ENCODE peak calls at places on chromosome 2, in five cellular contexts. L is dermis blood vessel endothelial cell, U is lung microvascular endothelial cell, D is adrenal gland, Q is B cell. S is an unnamed sample.

GRCh38 chr2:173077506-173078177 is 2.0 kb downstream of the MAP3K20 start:
- DNase-seq in U (peak; percentile 60), Q (no peak), L (peak; percentile 59), D (no peak), S (peak; percentile 60)

GRCh38 chr2:28155627-28156026 is 237.0 kb upstream of the FOSL2 start:
- DNase-seq in L (peak; percentile 35), Q (no peak), D (no peak), U (no peak), S (no peak)

GRCh38 chr2:128687551-128687945 is 368.9 kb upstream of the HS6ST1 start:
- DNase-seq in U (no peak), D (no peak), L (no peak), Q (no peak), S (no peak)

GRCh38 chr2:200655918-200656580 is 70.2 kb downstream of the AOX1 start:
- DNase-seq in Q (no peak), D (peak; percentile 71), L (no peak), U (no peak), S (no peak)

GRCh38 chr2:10931710-10932255 is 20.0 kb downstream of the KCNF1 start:
- DNase-seq in D (peak; percentile 89), Q (no peak), U (no peak), L (no peak), S (peak; percentile 87)

GRCh38 chr2:37848451-37848850 is 76.6 kb upstream of the RMDN2 start:
- DNase-seq in L (no peak), U (no peak), D (no peak), Q (no peak), S (no peak)

GRCh38 chr2:164681009-164681408 is 59.7 kb upstream of the GRB14 start:
- DNase-seq in U (no peak), L (no peak), D (no peak), Q (no peak), S (no peak)

GRCh38 chr2:2931676-2932075 is 445.9 kb downstream of the EIPR1 start:
- DNase-seq in U (no peak), Q (no peak), L (no peak), D (no peak), S (no peak)

GRCh38 chr2:182228741-182229140 is 198.1 kb downstream of the PDE1A start:
- DNase-seq in Q (no peak), U (no peak), D (no peak), L (no peak), S (peak; percentile 12)

GRCh38 chr2:76692896-76693295 is 829.3 kb downstream of the LRRTM4 start:
- DNase-seq in L (no peak), D (no peak), U (no peak), Q (no peak), S (no peak)

GRCh38 chr2:39703473-39703872 is 37.8 kb downstream of the TMEM178A start:
- DNase-seq in D (no peak), L (no peak), U (no peak), Q (no peak), S (no peak)

GRCh38 chr2:25738383-25739343 is 65.3 kb upstream of the DTNB start:
- DNase-seq in D (no peak), U (no peak), L (no peak), Q (no peak), S (no peak)

GRCh38 chr2:191199929-191200328 is 45.3 kb upstream of the MYO1B start:
- DNase-seq in D (no peak), Q (no peak), U (no peak), L (no peak), S (no peak)

GRCh38 chr2:173972636-173973035 is 7.5 kb upstream of the SP3 start:
- DNase-seq in Q (no peak), L (no peak), U (no peak), D (no peak), S (no peak)

GRCh38 chr2:23390152-23390551 is 5.2 kb downstream of the KLHL29 start:
- DNase-seq in D (peak; percentile 40), Q (no peak), L (no peak), U (no peak), S (no peak)

GRCh38 chr2:239829326-239829725 is 195.8 kb downstream of the NDUFA10 start:
- DNase-seq in D (no peak), Q (no peak), U (no peak), L (no peak), S (no peak)

GRCh38 chr2:56013475-56013874 is 89.9 kb upstream of the EFEMP1 start:
- DNase-seq in U (peak; percentile 78), Q (no peak), L (peak; percentile 77), D (no peak), S (no peak)

GRCh38 chr2:237686659-237687136 is 59.3 kb downstream of the LRRFIP1 start:
- DNase-seq in U (peak; percentile 95), Q (no peak), D (no peak), L (peak; percentile 94), S (no peak)

S was measured in astrocyte of the spinal cord.